ENCODE peak calls at places on chromosomes 3 and 15, in five cellular contexts. P is transverse colon, N is stomach, A is PC-3, D is coronary artery. Q is an unnamed sample.

GRCh38 chr3:46646700-46647099 is 34.4 kb downstream of the FAM240A start:
- DNase-seq in P (no peak), N (no peak), A (peak; percentile 38), D (no peak), Q (no peak)

GRCh38 chr3:109072208-109072607 is 45.7 kb downstream of the MORC1 start:
- DNase-seq in P (no peak), N (no peak), A (no peak), D (no peak), Q (no peak)

GRCh38 chr15:42143356-42143755 is 13.1 kb downstream of the PLA2G4F start:
- DNase-seq in P (no peak), N (no peak), A (no peak), D (no peak), Q (no peak)

GRCh38 chr3:179768080-179768479 is 115.2 kb downstream of the USP13 start:
- DNase-seq in P (peak; percentile 13), N (no peak), A (peak; percentile 90), D (no peak), Q (peak; percentile 23)

GRCh38 chr3:16085884-16086608 is 88.4 kb upstream of the GALNT15 start:
- DNase-seq in P (no peak), N (no peak), A (no peak), D (no peak), Q (no peak)

GRCh38 chr3:88809993-88810392 is 297.4 kb upstream of the EPHA3 start:
- DNase-seq in P (no peak), N (no peak), A (peak; percentile 38), D (no peak), Q (no peak)

GRCh38 chr3:113339616-113340244 is 101.6 kb downstream of the CFAP44 start:
- DNase-seq in P (no peak), N (no peak), A (peak; percentile 17), D (no peak), Q (no peak)

GRCh38 chr3:110895054-110895453 is 176.6 kb upstream of the NECTIN3 start:
- DNase-seq in P (no peak), N (no peak), A (no peak), D (no peak), Q (no peak)

GRCh38 chr3:111521881-111522280 is 20.1 kb upstream of the CD96 start:
- DNase-seq in P (no peak), N (no peak), A (no peak), D (no peak), Q (no peak)

GRCh38 chr3:4994144-4994730 is 15.0 kb downstream of the BHLHE40 start:
- DNase-seq in P (no peak), N (no peak), A (peak; percentile 67), D (peak; percentile 24), Q (no peak)

GRCh38 chr15:77035999-77036471 is 34.9 kb downstream of the TSPAN3 start:
- DNase-seq in P (peak; percentile 7), N (peak; percentile 17), A (no peak), D (peak; percentile 56), Q (no peak)

GRCh38 chr15:63473999-63474809 is 30.2 kb upstream of the USP3 start:
- DNase-seq in P (peak; percentile 74), N (peak; percentile 75), A (peak; percentile 23), D (no peak), Q (peak; percentile 99)

GRCh38 chr15:42149493-42150245 is 6.8 kb downstream of the PLA2G4F start:
- DNase-seq in P (no peak), N (peak; percentile 21), A (no peak), D (peak; percentile 62), Q (no peak)

GRCh38 chr3:51953445-51953844 is 1.7 kb upstream of the GPR62 start:
- DNase-seq in P (no peak), N (no peak), A (peak; percentile 66), D (no peak), Q (no peak)

GRCh38 chr3:46299608-46300460 is 54.1 kb upstream of the CCR2 start:
- DNase-seq in P (no peak), N (no peak), A (peak; percentile 46), D (no peak), Q (no peak)

GRCh38 chr3:36025232-36025631 is 355.1 kb upstream of the STAC start:
- DNase-seq in P (no peak), N (no peak), A (no peak), D (no peak), Q (no peak)

GRCh38 chr15:54089776-54090175 is 111.5 kb downstream of the UNC13C start:
- DNase-seq in P (no peak), N (no peak), A (no peak), D (no peak), Q (no peak)

GRCh38 chr15:52306270-52306669 is 10.7 kb upstream of the MYO5C start:
- DNase-seq in P (no peak), N (no peak), A (peak; percentile 90), D (no peak), Q (no peak)

GRCh38 chr3:52106951-52107611 is 47.1 kb downstream of the POC1A start:
- DNase-seq in P (no peak), N (no peak), A (no peak), D (no peak), Q (no peak)

GRCh38 chr15:88902491-88902835 is 7.1 kb upstream of the HAPLN3 start:
- DNase-seq in P (no peak), N (no peak), A (no peak), D (no peak), Q (no peak)

GRCh38 chr3:129016366-129016724 is 15.2 kb downstream of the EFCC1 start:
- DNase-seq in P (peak; percentile 85), N (peak; percentile 63), A (peak; percentile 30), D (no peak), Q (peak; percentile 77)

GRCh38 chr3:187025254-187025655 is 94.9 kb downstream of the ST6GAL1 start:
- DNase-seq in P (no peak), N (no peak), A (no peak), D (no peak), Q (no peak)

GRCh38 chr15:70319466-70319865 is 221.7 kb upstream of the TLE3 start:
- DNase-seq in P (no peak), N (no peak), A (no peak), D (no peak), Q (no peak)

GRCh38 chr15:62672268-62672667 is 370.3 kb upstream of the TPM1 start:
- DNase-seq in P (no peak), N (no peak), A (no peak), D (no peak), Q (no peak)

GRCh38 chr3:129278970-129279906 is 568 bp downstream of the HMCES start:
- DNase-seq in P (peak; percentile 47), N (peak; percentile 38), A (peak; percentile 60), D (peak; percentile 80), Q (peak; percentile 39)

GRCh38 chr3:17088017-17088416 is 203.3 kb downstream of the PLCL2 start:
- DNase-seq in P (no peak), N (no peak), A (no peak), D (no peak), Q (peak; percentile 7)

GRCh38 chr15:61524091-61524490 is 295.0 kb upstream of the RORA start:
- DNase-seq in P (no peak), N (no peak), A (no peak), D (no peak), Q (no peak)

GRCh38 chr15:77749236-77749997 is 116.7 kb upstream of the LINGO1 start:
- DNase-seq in P (no peak), N (no peak), A (no peak), D (no peak), Q (no peak)

GRCh38 chr3:49924683-49925082 is 4.9 kb downstream of the MON1A start:
- DNase-seq in P (no peak), N (no peak), A (peak; percentile 80), D (no peak), Q (no peak)

GRCh38 chr3:13792512-13793347 is 87.1 kb downstream of the WNT7A start:
- DNase-seq in P (no peak), N (no peak), A (no peak), D (no peak), Q (no peak)

GRCh38 chr15:64452988-64453688 is 7.2 kb upstream of the ZNF609 start:
- DNase-seq in P (no peak), N (peak; percentile 76), A (no peak), D (no peak), Q (no peak)

GRCh38 chr3:10653866-10654611 is 148.7 kb upstream of the ATP2B2 start:
- DNase-seq in P (no peak), N (no peak), A (no peak), D (no peak), Q (no peak)

GRCh38 chr15:72740202-72740601 is 43.4 kb downstream of the ADPGK start:
- DNase-seq in P (no peak), N (no peak), A (no peak), D (no peak), Q (peak; percentile 4)
- H3K4me3 ChIP-seq in P (no peak overlapping the region), N (no peak overlapping the region), A (no peak overlapping the region), D (no peak overlapping the region), Q (no peak overlapping the region)

DNA sequence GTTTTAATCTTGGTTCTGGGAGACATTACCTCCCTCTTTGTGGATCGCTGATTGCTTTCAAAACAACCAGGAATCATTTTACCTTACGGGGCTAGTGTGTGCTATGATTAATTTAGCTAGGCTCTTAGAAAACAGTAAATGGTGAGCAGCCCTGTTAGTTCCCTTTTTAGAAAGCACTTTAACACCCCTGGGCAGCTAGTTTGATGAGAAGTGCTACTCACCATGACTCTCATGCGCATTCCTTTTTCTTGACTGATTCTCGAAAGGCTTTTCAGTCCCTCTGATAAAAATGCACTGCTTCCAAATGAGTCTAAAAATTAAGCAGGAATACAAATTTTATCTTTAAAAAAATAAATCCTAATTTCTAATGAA is 75.3 kb upstream of the LEKR1 start:
- DNase-seq in P (no peak), N (no peak), A (no peak), D (no peak), Q (no peak)
- H3K4me3 ChIP-seq in P (no peak overlapping the region), N (no peak overlapping the region), A (no peak overlapping the region), D (no peak overlapping the region), Q (no peak overlapping the region)

DNA sequence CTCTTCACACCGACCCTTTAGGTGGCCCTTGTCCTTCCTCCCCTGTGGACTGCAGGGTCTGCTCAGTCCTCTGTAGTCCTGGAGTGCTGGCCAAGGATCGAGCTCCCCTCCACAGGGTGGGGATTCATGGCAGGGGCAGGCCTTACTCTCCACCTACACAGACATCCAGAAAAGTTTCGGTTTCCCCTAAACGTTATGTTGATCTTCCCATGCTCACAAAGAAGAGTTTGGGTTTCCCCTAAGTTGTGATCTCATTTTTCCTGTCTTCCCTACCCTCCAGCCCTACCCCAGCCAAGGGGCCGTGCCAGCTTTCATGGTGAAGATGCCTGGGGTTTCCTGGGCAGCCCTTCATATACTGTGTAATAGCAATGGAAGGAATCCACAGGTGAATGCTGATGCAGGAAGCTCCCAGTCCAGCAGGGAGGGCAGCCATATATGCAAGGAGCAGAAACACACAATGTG is 10.3 kb downstream of the STOML1 start:
- DNase-seq in P (no peak), N (no peak), A (no peak), D (no peak), Q (no peak)
- H3K4me3 ChIP-seq in P (no peak overlapping the region), N (no peak overlapping the region), A (no peak overlapping the region), D (peak overlapping the region; percentile 45), Q (no peak overlapping the region)

GRCh38 chr15:37095197-37095992 is 5.0 kb downstream of the MEIS2 start:
- DNase-seq in P (no peak), N (no peak), A (no peak), D (no peak), Q (no peak)
- H3K4me3 ChIP-seq in P (peak overlapping the region; percentile 70), N (peak overlapping the region; percentile 60), A (no peak overlapping the region), D (peak overlapping the region; percentile 93), Q (no peak overlapping the region)

DNA sequence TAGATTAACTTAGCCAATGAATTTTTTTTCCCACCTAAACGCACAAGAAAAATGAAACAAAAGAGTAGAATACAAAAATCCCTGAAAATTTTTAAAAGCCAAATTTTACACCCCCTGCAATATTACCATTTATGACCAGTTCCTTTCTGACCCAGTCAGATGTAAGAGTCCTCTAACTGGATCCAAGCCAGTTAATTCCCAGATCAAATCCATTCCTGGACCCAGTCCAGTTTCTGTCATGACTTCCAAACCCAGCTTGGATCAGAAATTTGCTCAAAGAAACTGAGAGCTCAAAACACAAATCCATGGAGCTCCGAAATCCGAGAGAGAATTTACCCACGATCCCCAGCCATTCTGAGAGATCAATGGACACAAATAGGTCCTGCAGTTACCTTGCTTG is 17.0 kb upstream of the ALDH1L1 start:
- DNase-seq in P (no peak), N (no peak), A (no peak), D (no peak), Q (no peak)
- H3K4me3 ChIP-seq in P (no peak overlapping the region), N (no peak overlapping the region), A (no peak overlapping the region), D (no peak overlapping the region), Q (no peak overlapping the region)